ENCODE peak calls at places on chromosomes 2 and 18, in seven cellular contexts. One of them, this sample, is unnamed.

GRCh38 chr2:113158884-113159553 is 14.8 kb upstream of the PSD4 start:
- DNase-seq in right lobe of liver: no peak
- DNase-seq in right atrium auricular region: peak
- DNase-seq in lower lobe of right lung: no peak
- DNase-seq in IMR-90: peak
- DNase-seq in spleen: no peak
- DNase-seq in CD4-positive, alpha-beta T cell: no peak
- DNase-seq in this sample: peak

GRCh38 chr18:74082476-74083070 is 65.1 kb downstream of the FBXO15 start:
- DNase-seq in right lobe of liver: no peak
- DNase-seq in right atrium auricular region: no peak
- DNase-seq in lower lobe of right lung: no peak
- DNase-seq in IMR-90: peak
- DNase-seq in spleen: peak
- DNase-seq in CD4-positive, alpha-beta T cell: peak
- DNase-seq in this sample: peak

GRCh38 chr2:45821558-45822271 is 170.2 kb downstream of the PRKCE start:
- DNase-seq in right lobe of liver: peak
- DNase-seq in right atrium auricular region: no peak
- DNase-seq in lower lobe of right lung: peak
- DNase-seq in IMR-90: peak
- DNase-seq in spleen: no peak
- DNase-seq in CD4-positive, alpha-beta T cell: no peak
- DNase-seq in this sample: no peak

GRCh38 chr2:196274387-196274809 is 103.0 kb upstream of the STK17B start:
- DNase-seq in right lobe of liver: no peak
- DNase-seq in right atrium auricular region: no peak
- DNase-seq in lower lobe of right lung: no peak
- DNase-seq in IMR-90: peak
- DNase-seq in spleen: no peak
- DNase-seq in CD4-positive, alpha-beta T cell: no peak
- DNase-seq in this sample: no peak

GRCh38 chr18:56987236-56987635 is 159.7 kb upstream of the BOD1L2 start:
- DNase-seq in right lobe of liver: no peak
- DNase-seq in right atrium auricular region: no peak
- DNase-seq in lower lobe of right lung: no peak
- DNase-seq in IMR-90: no peak
- DNase-seq in spleen: no peak
- DNase-seq in CD4-positive, alpha-beta T cell: no peak
- DNase-seq in this sample: no peak

GRCh38 chr18:22129778-22130177 is 39.6 kb upstream of the GATA6 start:
- DNase-seq in right lobe of liver: no peak
- DNase-seq in right atrium auricular region: no peak
- DNase-seq in lower lobe of right lung: no peak
- DNase-seq in IMR-90: no peak
- DNase-seq in spleen: no peak
- DNase-seq in CD4-positive, alpha-beta T cell: no peak
- DNase-seq in this sample: no peak

GRCh38 chr2:237449193-237449797 is 35.3 kb upstream of the COL6A3 start:
- DNase-seq in right lobe of liver: no peak
- DNase-seq in right atrium auricular region: peak
- DNase-seq in lower lobe of right lung: no peak
- DNase-seq in IMR-90: peak
- DNase-seq in spleen: no peak
- DNase-seq in CD4-positive, alpha-beta T cell: no peak
- DNase-seq in this sample: no peak

GRCh38 chr2:27989149-27989548 is 98.6 kb downstream of the BABAM2 start:
- DNase-seq in right lobe of liver: no peak
- DNase-seq in right atrium auricular region: no peak
- DNase-seq in lower lobe of right lung: no peak
- DNase-seq in IMR-90: no peak
- DNase-seq in spleen: no peak
- DNase-seq in CD4-positive, alpha-beta T cell: no peak
- DNase-seq in this sample: no peak

GRCh38 chr2:165573534-165574461 is 104.3 kb downstream of the CSRNP3 start:
- DNase-seq in right lobe of liver: peak
- DNase-seq in right atrium auricular region: peak
- DNase-seq in lower lobe of right lung: peak
- DNase-seq in IMR-90: no peak
- DNase-seq in spleen: no peak
- DNase-seq in CD4-positive, alpha-beta T cell: no peak
- DNase-seq in this sample: no peak

GRCh38 chr18:48330016-48330991 is 78.9 kb downstream of the ZBTB7C start:
- DNase-seq in right lobe of liver: no peak
- DNase-seq in right atrium auricular region: no peak
- DNase-seq in lower lobe of right lung: no peak
- DNase-seq in IMR-90: peak
- DNase-seq in spleen: peak
- DNase-seq in CD4-positive, alpha-beta T cell: no peak
- DNase-seq in this sample: no peak

GRCh38 chr18:71485578-71485977 is 1058.6 kb downstream of the CBLN2 start:
- DNase-seq in right lobe of liver: no peak
- DNase-seq in right atrium auricular region: no peak
- DNase-seq in lower lobe of right lung: no peak
- DNase-seq in IMR-90: no peak
- DNase-seq in spleen: no peak
- DNase-seq in CD4-positive, alpha-beta T cell: no peak
- DNase-seq in this sample: no peak

GRCh38 chr18:27249933-27250332 is 64.8 kb upstream of the CHST9 start:
- DNase-seq in right lobe of liver: no peak
- DNase-seq in right atrium auricular region: no peak
- DNase-seq in lower lobe of right lung: no peak
- DNase-seq in IMR-90: no peak
- DNase-seq in spleen: no peak
- DNase-seq in CD4-positive, alpha-beta T cell: no peak
- DNase-seq in this sample: no peak

GRCh38 chr2:11056614-11057013 is 98.7 kb upstream of the SLC66A3 start:
- DNase-seq in right lobe of liver: no peak
- DNase-seq in right atrium auricular region: no peak
- DNase-seq in lower lobe of right lung: no peak
- DNase-seq in IMR-90: peak
- DNase-seq in spleen: no peak
- DNase-seq in CD4-positive, alpha-beta T cell: no peak
- DNase-seq in this sample: no peak

GRCh38 chr2:19364014-19364413 is 5.6 kb upstream of the OSR1 start:
- DNase-seq in right lobe of liver: no peak
- DNase-seq in right atrium auricular region: no peak
- DNase-seq in lower lobe of right lung: no peak
- DNase-seq in IMR-90: no peak
- DNase-seq in spleen: peak
- DNase-seq in CD4-positive, alpha-beta T cell: no peak
- DNase-seq in this sample: no peak

GRCh38 chr2:190466819-190467444 is 58.8 kb downstream of the MFSD6 start:
- DNase-seq in right lobe of liver: no peak
- DNase-seq in right atrium auricular region: no peak
- DNase-seq in lower lobe of right lung: no peak
- DNase-seq in IMR-90: peak
- DNase-seq in spleen: no peak
- DNase-seq in CD4-positive, alpha-beta T cell: no peak
- DNase-seq in this sample: no peak

GRCh38 chr2:64730551-64731305 is 77.0 kb upstream of the SERTAD2 start:
- DNase-seq in right lobe of liver: peak
- DNase-seq in right atrium auricular region: peak
- DNase-seq in lower lobe of right lung: peak
- DNase-seq in IMR-90: peak
- DNase-seq in spleen: peak
- DNase-seq in CD4-positive, alpha-beta T cell: peak
- DNase-seq in this sample: no peak

GRCh38 chr2:241770185-241770935 is 6.3 kb upstream of the GAL3ST2 start:
- DNase-seq in right lobe of liver: peak
- DNase-seq in right atrium auricular region: peak
- DNase-seq in lower lobe of right lung: no peak
- DNase-seq in IMR-90: no peak
- DNase-seq in spleen: peak
- DNase-seq in CD4-positive, alpha-beta T cell: no peak
- DNase-seq in this sample: no peak

GRCh38 chr2:174776223-174776622 is 12.0 kb upstream of the CHRNA1 start:
- DNase-seq in right lobe of liver: no peak
- DNase-seq in right atrium auricular region: no peak
- DNase-seq in lower lobe of right lung: no peak
- DNase-seq in IMR-90: no peak
- DNase-seq in spleen: no peak
- DNase-seq in CD4-positive, alpha-beta T cell: no peak
- DNase-seq in this sample: no peak
- TF ChIP-seq CTCF in right lobe of liver: no peak
- TF ChIP-seq CTCF in right atrium auricular region: no peak
- TF ChIP-seq CTCF in lower lobe of right lung: no peak
- TF ChIP-seq CTCF in IMR-90: peak
- TF ChIP-seq CTCF in spleen: no peak
- TF ChIP-seq CTCF in CD4-positive, alpha-beta T cell: no peak
- TF ChIP-seq CTCF in this sample: peak

DNA sequence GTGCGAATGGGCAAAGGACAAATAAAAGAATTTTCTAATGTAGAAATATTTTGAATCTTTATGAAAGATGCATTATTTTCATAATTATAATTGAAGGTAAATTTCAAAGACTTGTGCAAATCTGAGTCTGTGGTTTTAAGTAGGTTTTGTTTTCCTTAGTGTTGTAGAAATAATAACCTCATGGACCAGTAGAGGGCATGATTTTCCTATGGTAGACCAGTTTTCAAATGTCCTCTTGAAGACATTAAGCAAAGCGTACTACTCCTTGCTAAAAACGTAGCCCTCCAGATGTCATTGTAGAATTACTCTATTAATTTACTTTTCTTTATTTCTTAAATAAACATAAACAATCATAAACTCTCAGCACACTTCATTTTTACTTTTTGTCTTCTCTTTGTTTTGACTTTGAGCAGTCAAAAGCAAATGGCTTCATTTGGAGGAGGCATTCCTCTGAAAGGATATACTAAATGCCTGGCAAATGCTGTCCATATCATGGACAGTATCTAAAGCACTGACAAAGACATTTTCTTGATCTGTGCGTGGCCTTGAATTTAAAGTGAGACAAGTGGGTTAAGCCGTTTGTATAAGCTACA is 85.8 kb upstream of the FAM237A start:
- DNase-seq in right lobe of liver: no peak
- DNase-seq in right atrium auricular region: no peak
- DNase-seq in lower lobe of right lung: no peak
- DNase-seq in IMR-90: peak
- DNase-seq in spleen: no peak
- DNase-seq in CD4-positive, alpha-beta T cell: no peak
- DNase-seq in this sample: no peak
- TF ChIP-seq CTCF in right lobe of liver: peak
- TF ChIP-seq CTCF in right atrium auricular region: peak
- TF ChIP-seq CTCF in lower lobe of right lung: peak
- TF ChIP-seq CTCF in IMR-90: peak
- TF ChIP-seq CTCF in spleen: no peak
- TF ChIP-seq CTCF in CD4-positive, alpha-beta T cell: peak
- TF ChIP-seq CTCF in this sample: peak

GRCh38 chr2:105977807-105978206 is 216.3 kb downstream of the UXS1 start:
- DNase-seq in right lobe of liver: no peak
- DNase-seq in right atrium auricular region: no peak
- DNase-seq in lower lobe of right lung: no peak
- DNase-seq in IMR-90: no peak
- DNase-seq in spleen: no peak
- DNase-seq in CD4-positive, alpha-beta T cell: no peak
- DNase-seq in this sample: no peak
- TF ChIP-seq CTCF in right lobe of liver: no peak
- TF ChIP-seq CTCF in right atrium auricular region: no peak
- TF ChIP-seq CTCF in lower lobe of right lung: no peak
- TF ChIP-seq CTCF in IMR-90: no peak
- TF ChIP-seq CTCF in spleen: no peak
- TF ChIP-seq CTCF in CD4-positive, alpha-beta T cell: no peak
- TF ChIP-seq CTCF in this sample: no peak

DNA sequence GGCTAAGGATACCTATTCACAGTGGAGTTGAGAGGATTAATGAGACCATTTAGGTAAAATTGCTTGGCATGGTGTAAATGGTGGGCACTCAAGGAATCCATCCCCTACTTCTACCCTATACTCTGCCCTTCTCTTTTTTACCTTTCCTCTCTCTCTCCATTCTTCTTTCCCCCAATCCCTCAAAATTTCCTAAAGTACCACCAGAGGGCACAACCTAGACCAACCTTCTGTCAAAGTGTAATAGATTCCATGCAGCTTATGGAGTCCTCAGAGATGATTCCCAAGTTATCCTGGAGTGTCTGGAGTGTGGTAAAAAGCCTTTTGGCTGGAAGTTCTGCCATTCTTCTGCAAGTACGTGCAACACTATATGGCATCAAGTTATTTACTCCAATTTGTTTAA is 33.0 kb upstream of the CCDC195 start:
- DNase-seq in right lobe of liver: no peak
- DNase-seq in right atrium auricular region: no peak
- DNase-seq in lower lobe of right lung: no peak
- DNase-seq in IMR-90: no peak
- DNase-seq in spleen: no peak
- DNase-seq in CD4-positive, alpha-beta T cell: no peak
- DNase-seq in this sample: no peak
- TF ChIP-seq CTCF in right lobe of liver: peak
- TF ChIP-seq CTCF in right atrium auricular region: no peak
- TF ChIP-seq CTCF in lower lobe of right lung: no peak
- TF ChIP-seq CTCF in IMR-90: no peak
- TF ChIP-seq CTCF in spleen: no peak
- TF ChIP-seq CTCF in CD4-positive, alpha-beta T cell: no peak
- TF ChIP-seq CTCF in this sample: no peak

DNA sequence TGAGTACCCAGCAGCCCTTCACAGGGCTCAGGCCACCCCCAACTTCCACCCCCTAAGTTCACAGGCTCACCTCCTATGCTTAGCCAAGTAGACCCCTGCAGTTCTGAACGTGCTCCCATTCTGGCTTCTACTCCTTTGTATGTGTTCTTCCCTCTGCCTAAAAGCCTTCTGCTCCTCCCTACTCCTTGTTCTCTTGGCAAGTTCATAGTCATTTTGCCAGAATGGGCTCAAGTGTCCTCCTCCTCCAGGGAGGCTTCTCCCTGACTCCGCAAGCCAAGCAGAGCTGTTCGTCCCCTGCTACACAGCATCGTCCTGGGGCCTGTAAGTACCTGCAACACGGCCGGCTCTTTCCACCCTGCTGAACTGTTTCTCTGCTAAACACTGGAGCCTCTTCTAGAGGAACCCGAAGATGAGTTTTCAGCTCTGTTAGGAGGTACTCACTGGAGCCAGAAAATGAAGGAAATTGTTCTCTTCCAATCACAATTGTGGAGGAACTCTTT is 14.6 kb upstream of the CETN1 start:
- DNase-seq in right lobe of liver: no peak
- DNase-seq in right atrium auricular region: no peak
- DNase-seq in lower lobe of right lung: no peak
- DNase-seq in IMR-90: no peak
- DNase-seq in spleen: no peak
- DNase-seq in CD4-positive, alpha-beta T cell: no peak
- DNase-seq in this sample: no peak
- TF ChIP-seq CTCF in right lobe of liver: no peak
- TF ChIP-seq CTCF in right atrium auricular region: no peak
- TF ChIP-seq CTCF in lower lobe of right lung: no peak
- TF ChIP-seq CTCF in IMR-90: no peak
- TF ChIP-seq CTCF in spleen: no peak
- TF ChIP-seq CTCF in CD4-positive, alpha-beta T cell: no peak
- TF ChIP-seq CTCF in this sample: no peak

This sample was measured in mesothelial cell of epicardium.